ENCODE peak calls at places on chromosomes 7 and 10, in five cellular contexts. X, C, P, Q and O are unnamed samples.

GRCh38 chr7:106693659-106694353 is 32.8 kb upstream of the CCDC71L start:
- DNase-seq in X (no peak), C (no peak), P (peak; percentile 15), Q (no peak), O (no peak)

GRCh38 chr7:127726481-127726880 is 74.5 kb downstream of the SND1 start:
- DNase-seq in X (no peak), C (no peak), P (no peak), Q (no peak), O (no peak)

GRCh38 chr7:22121702-22122474 is 176.2 kb upstream of the CDCA7L start:
- DNase-seq in X (no peak), C (no peak), P (peak; percentile 42), Q (no peak), O (no peak)

GRCh38 chr7:17580861-17581260 is 282.4 kb downstream of the AHR start:
- DNase-seq in X (no peak), C (no peak), P (no peak), Q (no peak), O (no peak)

GRCh38 chr10:114023198-114023597 is 20.5 kb upstream of the ADRB1 start:
- DNase-seq in X (no peak), C (no peak), P (no peak), Q (no peak), O (no peak)

GRCh38 chr7:67716729-67717128 is 720.1 kb downstream of the TYW1 start:
- DNase-seq in X (no peak), C (no peak), P (no peak), Q (no peak), O (no peak)

GRCh38 chr10:67602268-67602950 is 93.6 kb downstream of the CTNNA3 start:
- DNase-seq in X (no peak), C (no peak), P (no peak), Q (no peak), O (peak; percentile 32)

GRCh38 chr7:14009453-14010418 is 20.3 kb upstream of the ETV1 start:
- DNase-seq in X (no peak), C (no peak), P (no peak), Q (no peak), O (no peak)

GRCh38 chr7:48971173-48971572 is 46.8 kb downstream of the CDC14C start:
- DNase-seq in X (no peak), C (no peak), P (no peak), Q (no peak), O (no peak)

GRCh38 chr10:62814901-62815372 is 1.2 kb downstream of the EGR2 start:
- DNase-seq in X (no peak), C (no peak), P (no peak), Q (peak; percentile 67), O (no peak)

GRCh38 chr10:69360485-69361302 is 56.0 kb downstream of the TACR2 start:
- DNase-seq in X (no peak), C (no peak), P (no peak), Q (no peak), O (no peak)

GRCh38 chr10:6130851-6131470 is 42.1 kb downstream of the RBM17 start:
- DNase-seq in X (no peak), C (no peak), P (no peak), Q (no peak), O (no peak)

GRCh38 chr10:13707156-13707881 is 120.6 kb downstream of the PRPF18 start:
- DNase-seq in X (no peak), C (peak; percentile 11), P (peak; percentile 65), Q (peak; percentile 73), O (no peak)

GRCh38 chr10:26503911-26504310 is 65.8 kb downstream of the APBB1IP start:
- DNase-seq in X (no peak), C (no peak), P (no peak), Q (peak; percentile 55), O (no peak)

GRCh38 chr10:105952153-105952552 is 1212.4 kb downstream of the SORCS1 start:
- DNase-seq in X (peak; percentile 59), C (no peak), P (no peak), Q (no peak), O (no peak)

GRCh38 chr7:7720193-7720592 is 1.8 kb upstream of the RPA3 start:
- DNase-seq in X (no peak), C (no peak), P (no peak), Q (no peak), O (no peak)

GRCh38 chr10:17238445-17239275 is 10.6 kb downstream of the VIM start:
- DNase-seq in X (no peak), C (no peak), P (no peak), Q (no peak), O (no peak)

GRCh38 chr7:20331231-20331880 is 656 bp downstream of the ITGB8 start:
- DNase-seq in X (no peak), C (no peak), P (no peak), Q (no peak), O (no peak)

GRCh38 chr10:30374353-30374752 is 25.3 kb upstream of the MTPAP start:
- DNase-seq in X (no peak), C (peak; percentile 27), P (peak; percentile 78), Q (peak; percentile 61), O (no peak)

GRCh38 chr10:29736325-29737208 is 101.8 kb upstream of the SVIL start:
- DNase-seq in X (no peak), C (no peak), P (no peak), Q (peak; percentile 74), O (no peak)

GRCh38 chr7:151187409-151188251 is 580 bp upstream of the ASB10 start:
- DNase-seq in X (no peak), C (no peak), P (no peak), Q (no peak), O (no peak)

GRCh38 chr7:55140221-55140980 is 121.6 kb downstream of the EGFR start:
- DNase-seq in X (peak; percentile 63), C (no peak), P (no peak), Q (no peak), O (no peak)
- TF ChIP-seq POLR2AphosphoS5 in X (no peak), C (no peak), P (no peak), Q (no peak), O (no peak)

DNA sequence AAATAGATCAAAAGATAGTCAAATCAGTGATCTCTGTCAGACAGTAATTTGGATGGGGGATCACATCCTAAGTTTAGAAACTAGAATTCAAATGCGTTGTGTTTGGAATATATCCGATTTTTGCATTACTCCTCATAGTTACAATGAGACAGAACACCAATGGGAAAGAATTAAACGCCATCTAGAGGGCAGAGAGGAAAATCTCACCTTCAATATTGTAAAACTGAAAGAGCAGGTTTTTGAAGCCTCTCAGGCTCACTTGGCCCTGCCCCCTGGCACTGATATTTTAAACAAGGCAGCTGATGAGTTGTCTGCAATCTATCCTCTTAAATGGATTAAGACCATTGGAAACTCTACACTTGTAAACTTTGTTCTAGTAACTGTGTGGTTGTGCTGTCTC is 17.7 kb downstream of the FRG2B start:
- DNase-seq in X (no peak), C (no peak), P (no peak), Q (no peak), O (no peak)
- TF ChIP-seq CEBPB in X (no peak), C (no peak), P (no peak), Q (no peak), O (no peak)

GRCh38 chr7:130884437-130885417 is 150.7 kb upstream of the KLF14 start:
- DNase-seq in X (no peak), C (peak; percentile 55), P (no peak), Q (peak; percentile 26), O (no peak)
- TF ChIP-seq POLR2AphosphoS5 in X (no peak), C (no peak), P (no peak), Q (no peak), O (peak; percentile 26)

GRCh38 chr10:72079356-72079755 is 9.0 kb downstream of the SPOCK2 start:
- DNase-seq in X (no peak), C (no peak), P (no peak), Q (no peak), O (no peak)
- TF ChIP-seq CEBPB in X (no peak), C (no peak), P (no peak), Q (no peak), O (no peak)

GRCh38 chr10:80661526-80661925 is 123.8 kb downstream of the SH2D4B start:
- DNase-seq in X (no peak), C (no peak), P (no peak), Q (no peak), O (no peak)
- TF ChIP-seq POLR2AphosphoS5 in X (no peak), C (no peak), P (no peak), Q (no peak), O (no peak)